ENCODE peak calls at places on chromosomes 2 and 18, in eight cellular contexts. U is effector memory CD8-positive, alpha-beta T cell; C is kidney epithelial cell; Z is stimulated activated effector memory CD8-positive, alpha-beta T cell treated with anti-CD3 and anti-CD28 coated beads, Interleukin-12 subunit alpha, Interleukin-12 subunit beta, amount 100 ng/mL, for 72 hours; H is T-helper 2 cell; V is activated CD4-positive, alpha-beta T cell treated with anti-CD3 and anti-CD28 coated beads, Interleukin-2, amount 50 U/mL, for 1 hour; P is IMR-90; I is PC-9. G is an unnamed sample.
A peak's percentile ranks its signal among the peaks of the same experiment; 100 is the strongest.

GRCh38 chr2:203501870-203502269 is 33.2 kb downstream of the RAPH1 start:
- DNase-seq in H (no peak), C (no peak), P (no peak), V (no peak), I (no peak), Z (no peak), U (no peak), G (no peak)

GRCh38 chr18:55462652-55463051 is 125.3 kb downstream of the TCF4 start:
- DNase-seq in U (no peak), P (no peak), Z (no peak), I (no peak), V (no peak), H (no peak), C (no peak), G (no peak)

GRCh38 chr2:164068063-164068462 is 332.3 kb upstream of the FIGN start:
- DNase-seq in C (no peak), V (no peak), H (no peak), Z (no peak), I (no peak), P (no peak), U (no peak), G (no peak)

GRCh38 chr2:37786854-37787253 is 115.4 kb upstream of the CDC42EP3 start:
- DNase-seq in P (no peak), I (no peak), C (no peak), Z (no peak), U (no peak), V (no peak), H (no peak), G (no peak)

GRCh38 chr18:10065296-10065695 is 151.5 kb downstream of the VAPA start:
- DNase-seq in H (no peak), V (no peak), Z (no peak), P (no peak), C (no peak), U (no peak), I (no peak), G (no peak)

GRCh38 chr18:47932170-47932569 is 1.7 kb upstream of the SMAD2 start:
- DNase-seq in P (no peak), C (no peak), H (no peak), I (no peak), V (no peak), U (no peak), Z (no peak), G (no peak)

GRCh38 chr2:71670430-71670795 is 217.1 kb downstream of the DYSF start:
- DNase-seq in V (no peak), Z (no peak), U (no peak), P (no peak), C (no peak), I (no peak), H (no peak), G (no peak)

GRCh38 chr2:150271952-150272351 is 215.5 kb downstream of the RND3 start:
- DNase-seq in U (no peak), V (no peak), H (no peak), P (peak; percentile 93), Z (no peak), I (peak; percentile 42), C (no peak), G (no peak)

GRCh38 chr18:73717570-73717969 is 430.1 kb downstream of the FBXO15 start:
- DNase-seq in Z (no peak), I (peak; percentile 74), C (no peak), H (no peak), U (no peak), V (no peak), P (peak; percentile 32), G (no peak)

GRCh38 chr2:168978461-168978861 is 52.7 kb downstream of the ABCB11 start:
- DNase-seq in I (peak; percentile 71), Z (no peak), C (no peak), V (no peak), U (no peak), P (no peak), H (no peak), G (no peak)

GRCh38 chr2:8189316-8189715 is 492.5 kb upstream of the ID2 start:
- DNase-seq in I (no peak), H (no peak), U (no peak), Z (no peak), C (no peak), P (no peak), V (no peak), G (no peak)

GRCh38 chr2:17470855-17471641 is 47.2 kb downstream of the RAD51AP2 start:
- DNase-seq in U (no peak), V (no peak), C (no peak), H (no peak), I (no peak), P (peak; percentile 40), Z (no peak), G (no peak)

GRCh38 chr18:58723810-58724602 is 52.7 kb downstream of the MALT1 start:
- DNase-seq in I (no peak), H (no peak), P (peak; percentile 12), V (no peak), U (no peak), C (peak; percentile 18), Z (no peak), G (no peak)